ENCODE peak calls at places on chromosome 1, in nine cellular contexts. Q, V, E, X, I, H, J, A and T are unnamed samples.

GRCh38 chr1:239276051-239276450 is 110.3 kb upstream of the CHRM3 start:
- DNase-seq in Q (no peak), V (no peak), E (no peak), X (no peak), I (no peak), H (no peak), J (no peak), A (no peak), T (no peak)

GRCh38 chr1:64675718-64676345 is 69.0 kb upstream of the RAVER2 start:
- DNase-seq in Q (no peak), V (no peak), E (no peak), X (no peak), I (no peak), H (no peak), J (peak), A (no peak), T (no peak)

GRCh38 chr1:229192851-229193250 is 78.1 kb upstream of the RAB4A start:
- DNase-seq in Q (no peak), V (no peak), E (no peak), X (no peak), I (no peak), H (no peak), J (no peak), A (no peak), T (no peak)

GRCh38 chr1:180586671-180587155 is 27.9 kb downstream of the OVAAL start:
- DNase-seq in Q (no peak), V (peak), E (peak), X (no peak), I (no peak), H (no peak), J (peak), A (no peak), T (peak)

GRCh38 chr1:200053639-200054038 is 26.1 kb downstream of the NR5A2 start:
- DNase-seq in Q (no peak), V (no peak), E (no peak), X (no peak), I (no peak), H (no peak), J (peak), A (no peak), T (no peak)

GRCh38 chr1:7230896-7231210 is 445.6 kb downstream of the CAMTA1 start:
- DNase-seq in Q (no peak), V (no peak), E (no peak), X (no peak), I (no peak), H (no peak), J (no peak), A (no peak), T (no peak)

GRCh38 chr1:117070124-117070523 is 10.0 kb downstream of the TTF2 start:
- DNase-seq in Q (no peak), V (no peak), E (no peak), X (no peak), I (no peak), H (no peak), J (peak), A (no peak), T (peak)

GRCh38 chr1:42924249-42925131 is 34.2 kb downstream of the SLC2A1 start:
- DNase-seq in Q (peak), V (peak), E (no peak), X (peak), I (peak), H (peak), J (peak), A (peak), T (peak)

GRCh38 chr1:3473381-3473844 is 18.9 kb downstream of the ARHGEF16 start:
- DNase-seq in Q (no peak), V (peak), E (no peak), X (no peak), I (no peak), H (no peak), J (peak), A (peak), T (peak)

DNA sequence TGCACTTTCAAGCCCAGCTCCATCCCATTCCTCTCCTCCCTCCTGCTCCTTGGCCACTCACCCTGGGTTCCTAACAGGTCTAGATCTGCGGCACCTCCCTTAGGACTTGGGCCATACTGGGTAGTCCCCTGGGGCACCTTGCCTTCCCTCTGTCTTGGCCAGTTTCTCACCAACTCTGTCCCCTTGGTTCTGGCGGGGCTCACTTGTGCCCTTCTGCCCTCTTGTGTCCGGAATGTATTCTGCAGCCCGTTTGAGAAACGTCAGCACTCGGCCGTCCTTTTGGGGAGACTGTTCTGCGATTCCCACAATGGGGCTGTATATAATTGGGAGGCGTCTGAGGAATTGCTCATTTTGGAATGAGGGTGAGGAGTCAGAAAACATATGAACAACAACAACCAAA is 162.4 kb downstream of the ZSCAN20 start:
- DNase-seq in Q (no peak), V (no peak), E (no peak), X (no peak), I (no peak), H (no peak), J (peak), A (no peak), T (no peak)
- H3K4me3 ChIP-seq in Q (no peak), V (no peak), E (no peak), X (no peak), I (no peak), H (no peak), J (no peak), A (no peak), T (no peak)

GRCh38 chr1:222728746-222729145 is 8.3 kb upstream of the FAM177B start:
- DNase-seq in Q (no peak), V (no peak), E (no peak), X (no peak), I (no peak), H (no peak), J (no peak), A (no peak), T (no peak)
- H3K4me3 ChIP-seq in Q (no peak), V (no peak), E (no peak), X (no peak), I (no peak), H (no peak), J (no peak), A (no peak), T (no peak)

DNA sequence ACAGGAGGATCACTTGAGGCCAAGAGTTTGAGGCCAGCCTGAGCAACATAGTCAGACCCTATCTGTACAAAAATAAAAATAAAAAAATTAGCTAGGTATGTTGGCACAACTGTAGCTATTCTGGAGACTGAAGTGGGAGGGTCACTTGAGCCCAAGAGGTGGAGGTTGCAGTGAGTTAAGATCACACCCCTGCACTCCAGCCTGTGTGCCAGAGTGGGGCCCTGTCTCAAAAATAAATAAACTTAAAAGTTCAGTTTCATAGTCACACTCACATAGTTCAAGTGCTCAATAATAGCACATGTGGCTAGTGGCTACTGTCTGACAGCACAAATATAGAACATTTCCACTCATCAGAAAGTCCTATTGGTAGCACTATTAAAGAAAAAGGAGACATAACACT is 5.2 kb upstream of the EVI5 start:
- DNase-seq in Q (no peak), V (no peak), E (no peak), X (no peak), I (no peak), H (no peak), J (no peak), A (no peak), T (no peak)
- H3K4me3 ChIP-seq in Q (no peak), V (no peak), E (no peak), X (no peak), I (no peak), H (no peak), J (no peak), A (no peak), T (no peak)

GRCh38 chr1:236699366-236699765 is 13.1 kb downstream of the ACTN2 start:
- DNase-seq in Q (no peak), V (no peak), E (no peak), X (no peak), I (no peak), H (no peak), J (peak), A (no peak), T (no peak)
- H3K4me3 ChIP-seq in Q (no peak), V (no peak), E (no peak), X (no peak), I (no peak), H (no peak), J (no peak), A (no peak), T (no peak)

GRCh38 chr1:207261971-207262370 is 59.5 kb upstream of the CD55 start:
- DNase-seq in Q (no peak), V (no peak), E (no peak), X (no peak), I (no peak), H (no peak), J (no peak), A (no peak), T (no peak)
- H3K4me3 ChIP-seq in Q (no peak), V (no peak), E (no peak), X (no peak), I (no peak), H (no peak), J (no peak), A (no peak), T (no peak)

GRCh38 chr1:83742446-83742845 is 256.5 kb downstream of the TTLL7 start:
- DNase-seq in Q (no peak), V (no peak), E (no peak), X (no peak), I (no peak), H (no peak), J (no peak), A (peak), T (no peak)
- H3K4me3 ChIP-seq in Q (no peak), V (no peak), E (no peak), X (no peak), I (no peak), H (no peak), J (no peak), A (no peak), T (no peak)

GRCh38 chr1:157272899-157273774 is 134.9 kb upstream of the ETV3 start:
- DNase-seq in Q (no peak), V (no peak), E (no peak), X (no peak), I (no peak), H (no peak), J (no peak), A (no peak), T (no peak)

GRCh38 chr1:157278383-157279156 is 140.4 kb upstream of the ETV3 start:
- DNase-seq in Q (no peak), V (no peak), E (no peak), X (no peak), I (no peak), H (no peak), J (no peak), A (no peak), T (no peak)

GRCh38 chr1:157274698-157275534 is 136.7 kb upstream of the ETV3 start:
- DNase-seq in Q (no peak), V (no peak), E (no peak), X (no peak), I (no peak), H (no peak), J (peak), A (peak), T (peak)

GRCh38 chr1:157279157-157280140 is 141.3 kb upstream of the ETV3 start:
- DNase-seq in Q (no peak), V (no peak), E (no peak), X (no peak), I (no peak), H (no peak), J (no peak), A (no peak), T (no peak)

GRCh38 chr1:157277281-157277680 is 139.1 kb upstream of the ETV3 start:
- DNase-seq in Q (no peak), V (no peak), E (no peak), X (no peak), I (no peak), H (no peak), J (no peak), A (no peak), T (no peak)
- H3K4me3 ChIP-seq in Q (no peak), V (no peak), E (no peak), X (no peak), I (no peak), H (no peak), J (no peak), A (no peak), T (no peak)

GRCh38 chr1:118931876-118932275 is 56.3 kb downstream of the TBX15 start:
- DNase-seq in Q (no peak), V (no peak), E (no peak), X (no peak), I (no peak), H (no peak), J (no peak), A (no peak), T (no peak)
- H3K4me3 ChIP-seq in Q (no peak), V (no peak), E (no peak), X (no peak), I (no peak), H (no peak), J (no peak), A (no peak), T (no peak)

GRCh38 chr1:46158312-46159281 is 16.3 kb upstream of the TSPAN1 start:
- DNase-seq in Q (no peak), V (no peak), E (no peak), X (no peak), I (no peak), H (no peak), J (no peak), A (no peak), T (no peak)
- H3K4me3 ChIP-seq in Q (no peak), V (no peak), E (no peak), X (no peak), I (no peak), H (no peak), J (no peak), A (no peak), T (no peak)